ENCODE peak calls at places on chromosomes 7 and 10, in six cellular contexts. E is sigmoid colon, D is ascending aorta, H is A549, P is GM12865, V is breast epithelium. O is an unnamed sample.

GRCh38 chr7:151248191-151249033 is at the start of gene SMARCD3:
- DNase-seq in E (peak; percentile 80), D (no peak), H (peak; percentile 51), P (no peak), V (no peak), O (no peak)

GRCh38 chr10:125375210-125375609 is 214.8 kb upstream of the CTBP2 start:
- DNase-seq in E (no peak), D (no peak), H (no peak), P (no peak), V (no peak), O (no peak)

GRCh38 chr7:130872756-130873448 is 138.9 kb upstream of the KLF14 start:
- DNase-seq in E (no peak), D (no peak), H (no peak), P (no peak), V (no peak), O (no peak)

GRCh38 chr7:153407291-153408046 is 644.7 kb upstream of the DPP6 start:
- DNase-seq in E (no peak), D (no peak), H (no peak), P (no peak), V (no peak), O (no peak)

GRCh38 chr10:42475168-42476098 is 162.9 kb downstream of the ZNF33B start:
- DNase-seq in E (no peak), D (no peak), H (no peak), P (no peak), V (no peak), O (peak; percentile 29)

GRCh38 chr7:64558323-64558705 is 4.6 kb downstream of the ZNF680 start:
- DNase-seq in E (no peak), D (no peak), H (no peak), P (no peak), V (no peak), O (no peak)

GRCh38 chr7:17769918-17770317 is 170.4 kb downstream of the SNX13 start:
- DNase-seq in E (no peak), D (no peak), H (peak; percentile 15), P (peak; percentile 81), V (no peak), O (peak; percentile 21)

GRCh38 chr10:93030409-93030808 is 30.2 kb upstream of the CYP26C1 start:
- DNase-seq in E (no peak), D (no peak), H (peak; percentile 28), P (no peak), V (no peak), O (peak; percentile 22)

GRCh38 chr10:61943699-61944444 is 42.4 kb downstream of the ARID5B start:
- DNase-seq in E (no peak), D (no peak), H (no peak), P (peak; percentile 82), V (no peak), O (no peak)

GRCh38 chr10:49369216-49370162 is 26.4 kb downstream of the DRGX start:
- DNase-seq in E (no peak), D (no peak), H (no peak), P (no peak), V (no peak), O (no peak)

GRCh38 chr10:15068802-15069201 is 19.8 kb downstream of the ACBD7 start:
- DNase-seq in E (no peak), D (no peak), H (no peak), P (no peak), V (no peak), O (no peak)

GRCh38 chr7:650339-651031 is 76.0 kb upstream of the DNAAF5 start:
- DNase-seq in E (no peak), D (no peak), H (no peak), P (no peak), V (no peak), O (no peak)

GRCh38 chr10:49382226-49382625 is 13.7 kb downstream of the DRGX start:
- DNase-seq in E (no peak), D (no peak), H (no peak), P (no peak), V (no peak), O (no peak)

GRCh38 chr7:3282457-3282856 is 18.6 kb upstream of the SDK1 start:
- DNase-seq in E (peak; percentile 74), D (peak; percentile 26), H (no peak), P (no peak), V (no peak), O (no peak)

GRCh38 chr10:105875050-105875449 is 1234.0 kb downstream of the SORCS3 start:
- DNase-seq in E (no peak), D (no peak), H (no peak), P (no peak), V (no peak), O (no peak)

GRCh38 chr7:80826520-80827237 is 92.2 kb downstream of the SEMA3C start:
- DNase-seq in E (no peak), D (no peak), H (no peak), P (no peak), V (no peak), O (no peak)

GRCh38 chr10:116521424-116522305 is 24.1 kb upstream of the PNLIP start:
- DNase-seq in E (no peak), D (no peak), H (peak; percentile 43), P (peak; percentile 47), V (no peak), O (peak; percentile 14)

GRCh38 chr7:9097565-9098060 is 664.2 kb downstream of the NXPH1 start:
- DNase-seq in E (no peak), D (no peak), H (no peak), P (no peak), V (no peak), O (no peak)

GRCh38 chr7:155913719-155914118 is 101.5 kb upstream of the SHH start:
- DNase-seq in E (no peak), D (no peak), H (no peak), P (no peak), V (no peak), O (no peak)

GRCh38 chr10:127937915-127938440 is 31.1 kb downstream of the PTPRE start:
- DNase-seq in E (no peak), D (no peak), H (no peak), P (no peak), V (no peak), O (no peak)

GRCh38 chr10:124106241-124106905 is 13.0 kb upstream of the CHST15 start:
- DNase-seq in E (peak; percentile 93), D (no peak), H (peak; percentile 44), P (peak; percentile 88), V (peak; percentile 84), O (peak; percentile 52)

GRCh38 chr7:143408686-143409551 is at the start of gene EPHA1:
- DNase-seq in E (no peak), D (no peak), H (peak; percentile 65), P (no peak), V (no peak), O (no peak)

GRCh38 chr7:125299366-125299765 is 369.7 kb upstream of the POT1 start:
- DNase-seq in E (no peak), D (no peak), H (no peak), P (no peak), V (no peak), O (no peak)

GRCh38 chr7:2956526-2957368 is 86.9 kb downstream of the CARD11 start:
- DNase-seq in E (peak; percentile 34), D (no peak), H (peak; percentile 52), P (no peak), V (peak; percentile 22), O (no peak)

GRCh38 chr7:42107484-42107883 is 129.5 kb downstream of the GLI3 start:
- DNase-seq in E (no peak), D (no peak), H (no peak), P (no peak), V (no peak), O (no peak)

GRCh38 chr10:50447691-50448090 is 176.1 kb downstream of the SGMS1 start:
- DNase-seq in E (no peak), D (no peak), H (no peak), P (no peak), V (no peak), O (no peak)

GRCh38 chr7:137235434-137235833 is 108.1 kb downstream of the PTN start:
- DNase-seq in E (no peak), D (no peak), H (no peak), P (no peak), V (no peak), O (no peak)

DNA sequence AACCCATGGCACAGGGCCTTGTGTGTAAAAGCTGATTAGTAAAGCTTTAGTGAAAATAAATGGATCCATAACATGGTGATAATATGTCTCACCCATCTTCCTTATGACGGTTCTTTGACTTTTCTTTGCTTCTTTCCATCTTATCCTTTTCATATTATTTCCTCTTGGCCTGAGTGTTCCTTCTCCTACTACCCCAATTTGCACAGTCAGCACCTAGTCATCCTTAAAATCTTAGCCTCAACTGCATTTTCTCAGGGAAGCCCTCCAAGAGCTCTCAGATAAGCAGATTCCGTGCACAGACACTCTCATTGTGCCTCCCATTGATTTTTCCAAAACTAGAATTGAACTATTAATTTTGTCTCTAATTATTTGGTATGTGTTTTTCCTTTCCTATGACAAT is 112.4 kb downstream of the PTN start:
- DNase-seq in E (no peak), D (no peak), H (no peak), P (no peak), V (no peak), O (no peak)
- H3K4me3 ChIP-seq in E (no peak overlapping the region), D (no peak overlapping the region), H (no peak overlapping the region), P (no peak overlapping the region), V (no peak overlapping the region), O (no peak overlapping the region)

DNA sequence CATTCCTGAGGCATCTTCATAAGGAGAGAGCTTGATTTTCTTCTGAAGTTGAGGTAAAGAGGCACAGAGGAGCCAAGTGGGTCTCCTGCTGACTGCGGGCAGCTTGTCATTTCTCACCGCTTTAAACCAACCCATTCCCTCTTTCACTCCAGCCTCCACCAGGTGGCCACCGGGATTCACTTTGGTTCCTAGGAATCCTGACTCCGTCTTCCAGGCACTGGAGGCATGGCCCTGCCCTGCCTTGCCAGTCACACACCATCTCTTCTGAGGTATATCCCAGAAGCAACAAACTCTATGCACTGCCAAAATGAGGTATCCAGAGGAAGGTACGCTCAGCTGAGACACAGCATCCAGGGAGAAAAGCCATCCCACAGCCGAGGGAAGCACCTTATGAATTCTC is 280.8 kb downstream of the TNS3 start:
- DNase-seq in E (no peak), D (no peak), H (no peak), P (no peak), V (no peak), O (no peak)
- TF ChIP-seq CTCF in E (no peak), D (no peak), H (no peak), P (no peak), V (no peak), O (no peak)

GRCh38 chr10:67473850-67474633 is 222.0 kb downstream of the CTNNA3 start:
- DNase-seq in E (no peak), D (no peak), H (no peak), P (no peak), V (no peak), O (no peak)

GRCh38 chr10:67476201-67476600 is 219.8 kb downstream of the CTNNA3 start:
- DNase-seq in E (no peak), D (no peak), H (no peak), P (no peak), V (no peak), O (no peak)

GRCh38 chr10:67471022-67471421 is 225.0 kb downstream of the CTNNA3 start:
- DNase-seq in E (no peak), D (no peak), H (no peak), P (peak; percentile 13), V (no peak), O (no peak)
- H3K4me3 ChIP-seq in E (no peak overlapping the region), D (no peak overlapping the region), H (no peak overlapping the region), P (peak overlapping the region; percentile 28), V (no peak overlapping the region), O (no peak overlapping the region)

DNA sequence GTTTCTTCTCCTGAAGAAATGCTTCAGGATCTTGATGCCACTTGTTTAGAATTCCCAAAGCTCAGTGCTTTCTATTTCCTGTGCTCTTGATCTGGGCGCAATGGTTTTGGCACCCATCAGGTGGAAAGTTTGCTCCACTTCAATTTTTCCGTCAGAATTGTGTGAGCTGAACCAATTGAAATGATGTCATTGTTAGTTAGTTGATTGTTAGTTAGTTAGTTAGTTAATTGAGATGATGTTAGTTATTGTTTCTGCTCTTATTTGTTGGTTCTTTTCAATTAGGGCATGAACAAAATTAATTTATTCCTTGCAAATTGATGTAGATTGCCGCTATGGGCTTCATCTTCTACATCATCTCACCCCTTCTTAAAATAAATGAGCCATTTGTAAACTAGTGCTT is 252.6 kb downstream of the BAMBI start:
- DNase-seq in E (no peak), D (no peak), H (no peak), P (no peak), V (no peak), O (no peak)
- TF ChIP-seq CTCF in E (no peak), D (no peak), H (no peak), P (no peak), V (no peak), O (no peak)